ENCODE peak calls at places on chromosomes 3 and 15, in seven cellular contexts. W is H9; G is right atrium auricular region; A is NCI-H1092 treated with DMSO at 0.1 percent for 48 hours; T is C1 segment of cervical spinal cord; E is activated naive CD4-positive, alpha-beta T cell treated with anti-CD3 and anti-CD28 coated beads, Interleukin-2, amount 50 U/mL, for 72 hours; K is iPS-NIHi11. V is an unnamed sample.

GRCh38 chr15:39400821-39401550 is 179.9 kb upstream of the THBS1 start:
- DNase-seq in W (no peak), G (no peak), A (no peak), T (no peak), E (no peak), K (no peak), V (peak)

GRCh38 chr3:197031315-197032285 is 2.0 kb upstream of the MELTF start:
- DNase-seq in W (no peak), G (peak), A (no peak), T (no peak), E (peak), K (no peak), V (peak)

GRCh38 chr15:72156928-72157327 is 38.7 kb downstream of the SENP8 start:
- DNase-seq in W (no peak), G (no peak), A (no peak), T (no peak), E (no peak), K (no peak), V (no peak)

GRCh38 chr15:50542051-50542450 is 4.4 kb downstream of the USP50 start:
- DNase-seq in W (no peak), G (no peak), A (no peak), T (no peak), E (no peak), K (no peak), V (peak)

GRCh38 chr3:195802795-195803194 is 8.9 kb downstream of the MUC4 start:
- DNase-seq in W (no peak), G (no peak), A (no peak), T (no peak), E (no peak), K (no peak), V (no peak)

GRCh38 chr15:35000511-35000910 is 12.4 kb upstream of the ZNF770 start:
- DNase-seq in W (no peak), G (no peak), A (no peak), T (no peak), E (no peak), K (no peak), V (peak)

GRCh38 chr3:10160346-10160745 is 4.4 kb upstream of the IRAK2 start:
- DNase-seq in W (no peak), G (no peak), A (no peak), T (no peak), E (no peak), K (no peak), V (peak)

GRCh38 chr15:78960308-78960707 is 15.5 kb upstream of the CTSH start:
- DNase-seq in W (no peak), G (no peak), A (no peak), T (no peak), E (no peak), K (no peak), V (no peak)

GRCh38 chr3:176693416-176693815 is 503.9 kb downstream of the TBL1XR1 start:
- DNase-seq in W (no peak), G (no peak), A (no peak), T (no peak), E (no peak), K (no peak), V (no peak)